ENCODE peak calls at places on chromosome X, in ten cellular contexts. L, A, I, Q, Z, E, X, G, N and B are unnamed samples.

GRCh38 chrX:134660627-134661026 is 2.4 kb upstream of the PLAC1 start:
- DNase-seq in N (no peak), A (no peak), L (peak), I (no peak), G (no peak), Z (no peak), E (no peak), X (no peak), Q (no peak), B (no peak)

GRCh38 chrX:107731831-107732502 is 43.6 kb downstream of the TSC22D3 start:
- DNase-seq in G (peak), Q (peak), X (peak), E (peak), A (no peak), Z (peak), I (peak), N (peak), L (peak), B (peak)

GRCh38 chrX:18984381-18985185 is 669 bp upstream of the PHKA2 start:
- DNase-seq in Z (peak), E (peak), L (peak), G (peak), Q (peak), X (peak), A (peak), N (peak), I (peak), B (peak)

GRCh38 chrX:78139160-78140123 is at the start of gene TAF9B:
- DNase-seq in A (peak), X (peak), I (peak), E (peak), N (peak), L (peak), Z (peak), Q (peak), G (peak), B (peak)

GRCh38 chrX:23844502-23845138 is 61.6 kb downstream of the SAT1 start:
- DNase-seq in X (no peak), Z (peak), I (no peak), E (no peak), A (no peak), G (peak), N (no peak), L (peak), Q (no peak), B (no peak)

GRCh38 chrX:22220941-22221340 is 51.8 kb upstream of the CBLL2 start:
- DNase-seq in A (peak), N (no peak), G (peak), Q (peak), I (no peak), E (no peak), Z (no peak), L (peak), X (peak), B (peak)

GRCh38 chrX:42466706-42467105 is 311.3 kb downstream of the PPP1R2C start:
- DNase-seq in I (no peak), A (no peak), X (no peak), N (no peak), Z (no peak), E (no peak), G (peak), Q (no peak), L (no peak), B (peak)

GRCh38 chrX:150540965-150541364 is 27.5 kb upstream of the MTM1 start:
- DNase-seq in L (no peak), I (peak), X (no peak), G (no peak), Q (no peak), E (no peak), N (no peak), Z (no peak), A (no peak), B (no peak)

GRCh38 chrX:115018944-115019343 is 1.5 kb upstream of the IL13RA2 start:
- DNase-seq in L (no peak), G (peak), Z (no peak), X (no peak), Q (peak), E (no peak), N (no peak), I (no peak), A (no peak), B (peak)

GRCh38 chrX:21590012-21590776 is 67.9 kb downstream of the KLHL34 start:
- DNase-seq in L (no peak), A (no peak), X (no peak), I (no peak), Q (no peak), E (no peak), Z (no peak), G (no peak), N (no peak), B (no peak)

GRCh38 chrX:42129022-42129421 is 205.7 kb upstream of the CASK start:
- DNase-seq in L (no peak), X (no peak), N (no peak), E (no peak), A (no peak), Q (no peak), I (no peak), G (no peak), Z (no peak), B (no peak)

GRCh38 chrX:121579016-121579760 is 531.8 kb downstream of the GLUD2 start:
- DNase-seq in L (peak), Z (peak), A (peak), X (peak), Q (peak), E (no peak), N (no peak), G (peak), I (no peak), B (peak)

GRCh38 chrX:80879143-80879542 is 69.5 kb upstream of the BRWD3 start:
- DNase-seq in I (no peak), G (no peak), X (no peak), E (no peak), Z (peak), Q (peak), N (no peak), A (peak), L (no peak), B (peak)

GRCh38 chrX:125132274-125132673 is 187.4 kb upstream of the TEX13C start:
- DNase-seq in N (no peak), L (no peak), A (peak), Z (peak), I (no peak), X (no peak), G (peak), Q (peak), E (no peak), B (peak)

GRCh38 chrX:55187281-55187680 is 32.9 kb upstream of the PAGE5 start:
- DNase-seq in L (no peak), G (no peak), X (no peak), A (no peak), Q (peak), N (no peak), E (no peak), I (no peak), Z (no peak), B (peak)

GRCh38 chrX:104668550-104668949 is 102.6 kb downstream of the IL1RAPL2 start:
- DNase-seq in Z (peak), Q (peak), A (no peak), I (no peak), E (no peak), X (no peak), L (peak), G (peak), N (no peak), B (peak)

DNA sequence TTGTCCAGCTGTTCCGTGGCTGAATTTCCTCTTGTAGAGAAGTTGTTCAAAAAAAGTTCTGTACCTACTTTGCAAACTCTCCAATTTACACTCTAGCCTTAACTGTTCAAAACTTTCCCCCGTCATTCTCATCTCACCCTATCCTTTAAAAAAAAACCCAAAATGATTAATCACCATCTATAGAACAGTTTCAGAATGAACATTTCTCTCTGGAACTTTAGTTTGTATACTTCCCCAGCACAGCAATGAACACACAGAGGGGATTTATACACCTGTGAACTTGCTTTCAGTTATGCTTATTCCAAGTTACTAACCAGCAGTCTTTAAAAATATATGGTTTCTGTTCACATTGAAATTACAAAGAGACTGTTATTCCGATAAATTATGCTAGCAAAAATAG is 1.2 kb downstream of the GEMIN8 start:
- DNase-seq in E (no peak), A (no peak), N (no peak), X (no peak), Z (no peak), G (peak), I (no peak), L (no peak), Q (no peak), B (no peak)
- H3K4me3 ChIP-seq in E (no peak), A (peak), N (peak), X (peak), Z (peak), G (no peak), I (no peak), L (no peak), Q (peak), B (peak)

DNA sequence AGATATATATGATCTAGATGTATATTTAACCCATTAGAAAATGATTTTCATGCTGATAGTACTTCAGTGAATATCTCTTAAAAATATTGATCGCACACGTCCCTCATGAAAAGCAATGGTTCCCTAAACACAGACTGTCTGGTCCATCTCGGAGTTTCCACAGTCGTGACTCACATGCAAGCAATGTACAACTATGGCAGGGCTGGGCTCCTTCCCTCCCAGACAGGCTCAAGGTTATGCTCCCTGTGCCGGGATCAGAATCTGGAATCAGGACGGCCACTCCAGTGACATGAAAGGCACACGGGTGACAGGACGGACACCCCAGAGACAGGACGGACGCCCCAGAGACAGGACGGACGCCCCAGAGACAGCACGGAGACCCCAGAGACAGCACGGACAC is 40.2 kb upstream of the PPP2R3B start:
- DNase-seq in X (no peak), N (no peak), L (peak), A (no peak), Q (peak), E (no peak), G (no peak), Z (no peak), I (no peak), B (no peak)
- H3K4me3 ChIP-seq in X (no peak), N (no peak), L (no peak), A (no peak), Q (no peak), E (no peak), G (no peak), Z (no peak), I (no peak), B (no peak)

GRCh38 chrX:47573334-47574095 is 8.7 kb upstream of the TIMP1 start:
- DNase-seq in E (peak), I (peak), X (no peak), A (no peak), L (no peak), Z (peak), Q (peak), G (peak), N (no peak), B (peak)
- H3K4me3 ChIP-seq in E (peak), I (no peak), X (no peak), A (no peak), L (no peak), Z (peak), Q (no peak), G (no peak), N (peak), B (peak)

GRCh38 chrX:82127228-82128123 is 925.6 kb downstream of the SH3BGRL start:
- DNase-seq in N (no peak), I (no peak), X (no peak), E (no peak), Z (no peak), G (no peak), Q (peak), L (no peak), A (no peak), B (no peak)

DNA sequence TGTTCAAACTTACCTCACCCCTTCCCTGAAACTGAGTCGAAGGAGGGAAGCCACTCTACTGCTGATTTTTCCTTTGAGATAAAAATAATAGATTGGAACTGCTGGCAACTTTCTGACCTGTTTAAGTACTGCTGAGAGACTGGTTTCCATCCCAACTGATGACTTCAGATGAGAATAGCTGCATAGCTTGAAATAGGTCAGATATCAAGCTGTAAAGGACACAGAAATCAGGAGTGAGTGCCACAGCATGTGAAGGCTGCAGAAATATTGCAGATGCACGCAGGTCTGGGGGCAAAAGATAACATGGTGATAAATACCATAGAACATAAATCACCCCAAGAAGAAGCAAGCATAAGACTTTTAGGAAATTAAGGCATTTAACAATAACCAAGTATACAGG is 923.2 kb downstream of the SH3BGRL start:
- DNase-seq in G (no peak), E (no peak), N (no peak), X (no peak), L (no peak), I (no peak), Z (no peak), A (no peak), Q (no peak), B (no peak)
- H3K4me3 ChIP-seq in G (no peak), E (no peak), N (no peak), X (no peak), L (no peak), I (no peak), Z (no peak), A (no peak), Q (no peak), B (no peak)

GRCh38 chrX:154429708-154430107 is 1.2 kb downstream of the ATP6AP1 start:
- DNase-seq in A (no peak), G (no peak), X (no peak), E (no peak), N (no peak), Q (no peak), Z (no peak), I (no peak), L (no peak), B (no peak)
- H3K4me3 ChIP-seq in A (peak), G (peak), X (peak), E (no peak), N (peak), Q (peak), Z (peak), I (no peak), L (peak), B (peak)